ENCODE peak calls at places on chromosomes 2 and 18, in six cellular contexts. One of them, this sample, is unnamed.
A peak's percentile ranks its signal among the peaks of the same experiment; 100 is the strongest.

GRCh38 chr2:85751300-85751575 is 2.6 kb upstream of the ATOH8 start:
- DNase-seq in prostate gland: no peak
- DNase-seq in GM23338: no peak
- DNase-seq in SK-N-MC: no peak
- DNase-seq in breast epithelium: no peak
- DNase-seq in suprapubic skin: no peak
- DNase-seq in this sample: no peak

GRCh38 chr2:165718811-165719210 is 75.2 kb downstream of the GALNT3 start:
- DNase-seq in prostate gland: no peak
- DNase-seq in GM23338: no peak
- DNase-seq in SK-N-MC: no peak
- DNase-seq in breast epithelium: no peak
- DNase-seq in suprapubic skin: no peak
- DNase-seq in this sample: no peak

GRCh38 chr2:129777757-129778607 is 201.5 kb upstream of the RAB6C start:
- DNase-seq in prostate gland: no peak
- DNase-seq in GM23338: no peak
- DNase-seq in SK-N-MC: no peak
- DNase-seq in breast epithelium: no peak
- DNase-seq in suprapubic skin: no peak
- DNase-seq in this sample: no peak

GRCh38 chr2:218429951-218430692 is 11.2 kb downstream of the VIL1 start:
- DNase-seq in prostate gland: no peak
- DNase-seq in GM23338: no peak
- DNase-seq in SK-N-MC: no peak
- DNase-seq in breast epithelium: no peak
- DNase-seq in suprapubic skin: no peak
- DNase-seq in this sample: no peak

GRCh38 chr2:237299897-237300296 is 114.1 kb downstream of the COL6A3 start:
- DNase-seq in prostate gland: no peak
- DNase-seq in GM23338: no peak
- DNase-seq in SK-N-MC: no peak
- DNase-seq in breast epithelium: no peak
- DNase-seq in suprapubic skin: no peak
- DNase-seq in this sample: no peak

GRCh38 chr2:18362696-18363095 is 197.8 kb downstream of the RDH14 start:
- DNase-seq in prostate gland: no peak
- DNase-seq in GM23338: no peak
- DNase-seq in SK-N-MC: no peak
- DNase-seq in breast epithelium: no peak
- DNase-seq in suprapubic skin: no peak
- DNase-seq in this sample: no peak

GRCh38 chr18:41761329-41762028 is 193.6 kb upstream of the PIK3C3 start:
- DNase-seq in prostate gland: no peak
- DNase-seq in GM23338: no peak
- DNase-seq in SK-N-MC: no peak
- DNase-seq in breast epithelium: no peak
- DNase-seq in suprapubic skin: no peak
- DNase-seq in this sample: no peak

GRCh38 chr2:175552902-175553301 is 371.4 kb upstream of the ATP5MC3 start:
- DNase-seq in prostate gland: no peak
- DNase-seq in GM23338: no peak
- DNase-seq in SK-N-MC: no peak
- DNase-seq in breast epithelium: no peak
- DNase-seq in suprapubic skin: no peak
- DNase-seq in this sample: no peak

GRCh38 chr2:27211241-27211942 is 449 bp upstream of the ATRAID start:
- DNase-seq in prostate gland: no peak
- DNase-seq in GM23338: peak; percentile 83
- DNase-seq in SK-N-MC: no peak
- DNase-seq in breast epithelium: peak; percentile 77
- DNase-seq in suprapubic skin: no peak
- DNase-seq in this sample: peak; percentile 76

GRCh38 chr2:41602351-41602750 is 445.5 kb upstream of the PKDCC start:
- DNase-seq in prostate gland: no peak
- DNase-seq in GM23338: no peak
- DNase-seq in SK-N-MC: no peak
- DNase-seq in breast epithelium: no peak
- DNase-seq in suprapubic skin: no peak
- DNase-seq in this sample: no peak

GRCh38 chr18:48612511-48612910 is 73.7 kb downstream of the CTIF start:
- DNase-seq in prostate gland: no peak
- DNase-seq in GM23338: no peak
- DNase-seq in SK-N-MC: no peak
- DNase-seq in breast epithelium: no peak
- DNase-seq in suprapubic skin: no peak
- DNase-seq in this sample: no peak

GRCh38 chr2:173184031-173185004 is 108.7 kb downstream of the MAP3K20 start:
- DNase-seq in prostate gland: no peak
- DNase-seq in GM23338: peak; percentile 74
- DNase-seq in SK-N-MC: no peak
- DNase-seq in breast epithelium: no peak
- DNase-seq in suprapubic skin: peak; percentile 66
- DNase-seq in this sample: no peak

GRCh38 chr18:51520676-51521180 is 323.2 kb upstream of the MEX3C start:
- DNase-seq in prostate gland: no peak
- DNase-seq in GM23338: no peak
- DNase-seq in SK-N-MC: no peak
- DNase-seq in breast epithelium: no peak
- DNase-seq in suprapubic skin: no peak
- DNase-seq in this sample: no peak

GRCh38 chr18:2406544-2406943 is 164.8 kb downstream of the METTL4 start:
- DNase-seq in prostate gland: no peak
- DNase-seq in GM23338: no peak
- DNase-seq in SK-N-MC: no peak
- DNase-seq in breast epithelium: no peak
- DNase-seq in suprapubic skin: no peak
- DNase-seq in this sample: no peak

GRCh38 chr2:156947261-156947660 is 310.2 kb upstream of the GALNT5 start:
- DNase-seq in prostate gland: no peak
- DNase-seq in GM23338: no peak
- DNase-seq in SK-N-MC: no peak
- DNase-seq in breast epithelium: no peak
- DNase-seq in suprapubic skin: no peak
- DNase-seq in this sample: no peak

GRCh38 chr2:55500025-55500424 is 19.5 kb upstream of the CFAP36 start:
- DNase-seq in prostate gland: no peak
- DNase-seq in GM23338: no peak
- DNase-seq in SK-N-MC: no peak
- DNase-seq in breast epithelium: no peak
- DNase-seq in suprapubic skin: no peak
- DNase-seq in this sample: no peak

DNA sequence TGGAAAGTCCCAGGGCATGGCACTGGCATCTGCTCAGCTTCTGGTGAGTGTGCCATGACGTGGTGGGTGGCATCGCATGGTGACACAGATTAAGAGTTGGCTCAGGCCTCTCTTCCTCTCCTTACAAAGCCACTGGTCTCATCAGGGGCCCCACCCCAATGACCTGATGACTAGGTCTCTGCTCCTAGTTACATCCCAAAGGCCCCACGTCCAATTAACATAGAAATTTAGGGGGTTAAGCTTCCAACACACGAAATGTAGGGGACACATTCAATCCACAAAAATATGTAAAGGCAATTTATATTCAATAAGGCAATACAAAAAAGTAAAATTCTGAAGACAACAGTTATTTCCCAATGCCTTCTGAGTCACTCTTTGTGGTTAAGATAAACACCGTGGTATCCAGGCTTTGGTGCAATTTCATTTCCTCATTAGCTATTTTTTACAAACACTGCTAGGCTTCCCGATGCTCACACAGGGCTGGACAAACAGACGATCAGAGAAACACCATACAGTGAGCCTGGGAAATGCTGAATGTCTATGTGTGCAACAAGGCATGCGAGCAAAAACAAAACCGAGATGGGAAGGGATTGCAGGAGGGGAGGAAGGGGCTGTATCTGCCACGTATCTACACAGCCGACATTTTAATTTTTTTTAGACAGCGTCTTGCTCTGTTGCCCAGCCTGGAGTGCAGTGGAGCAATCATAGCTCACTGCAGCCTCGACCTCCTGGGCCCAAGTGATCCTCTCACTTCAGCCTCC is 67.2 kb downstream of the MBP start:
- DNase-seq in prostate gland: no peak
- DNase-seq in GM23338: no peak
- DNase-seq in SK-N-MC: no peak
- DNase-seq in breast epithelium: peak; percentile 39
- DNase-seq in suprapubic skin: no peak
- DNase-seq in this sample: peak; percentile 98
- TF ChIP-seq POLR2AphosphoS5 in prostate gland: peak; percentile 19
- TF ChIP-seq POLR2AphosphoS5 in GM23338: no peak
- TF ChIP-seq POLR2AphosphoS5 in SK-N-MC: no peak
- TF ChIP-seq POLR2AphosphoS5 in breast epithelium: peak; percentile 13
- TF ChIP-seq POLR2AphosphoS5 in suprapubic skin: peak; percentile 11
- TF ChIP-seq POLR2AphosphoS5 in this sample: peak; percentile 87

GRCh38 chr2:127634626-127635379 is 11.2 kb upstream of the GPR17 start:
- DNase-seq in prostate gland: no peak
- DNase-seq in GM23338: no peak
- DNase-seq in SK-N-MC: no peak
- DNase-seq in breast epithelium: no peak
- DNase-seq in suprapubic skin: no peak
- DNase-seq in this sample: no peak

GRCh38 chr2:127632592-127633489 is 13.1 kb upstream of the GPR17 start:
- DNase-seq in prostate gland: no peak
- DNase-seq in GM23338: no peak
- DNase-seq in SK-N-MC: no peak
- DNase-seq in breast epithelium: no peak
- DNase-seq in suprapubic skin: no peak
- DNase-seq in this sample: peak; percentile 58

GRCh38 chr2:127631997-127632581 is 13.9 kb upstream of the GPR17 start:
- DNase-seq in prostate gland: no peak
- DNase-seq in GM23338: no peak
- DNase-seq in SK-N-MC: no peak
- DNase-seq in breast epithelium: no peak
- DNase-seq in suprapubic skin: no peak
- DNase-seq in this sample: no peak

GRCh38 chr2:127634066-127634617 is 11.8 kb upstream of the GPR17 start:
- DNase-seq in prostate gland: no peak
- DNase-seq in GM23338: no peak
- DNase-seq in SK-N-MC: no peak
- DNase-seq in breast epithelium: no peak
- DNase-seq in suprapubic skin: no peak
- DNase-seq in this sample: no peak

DNA sequence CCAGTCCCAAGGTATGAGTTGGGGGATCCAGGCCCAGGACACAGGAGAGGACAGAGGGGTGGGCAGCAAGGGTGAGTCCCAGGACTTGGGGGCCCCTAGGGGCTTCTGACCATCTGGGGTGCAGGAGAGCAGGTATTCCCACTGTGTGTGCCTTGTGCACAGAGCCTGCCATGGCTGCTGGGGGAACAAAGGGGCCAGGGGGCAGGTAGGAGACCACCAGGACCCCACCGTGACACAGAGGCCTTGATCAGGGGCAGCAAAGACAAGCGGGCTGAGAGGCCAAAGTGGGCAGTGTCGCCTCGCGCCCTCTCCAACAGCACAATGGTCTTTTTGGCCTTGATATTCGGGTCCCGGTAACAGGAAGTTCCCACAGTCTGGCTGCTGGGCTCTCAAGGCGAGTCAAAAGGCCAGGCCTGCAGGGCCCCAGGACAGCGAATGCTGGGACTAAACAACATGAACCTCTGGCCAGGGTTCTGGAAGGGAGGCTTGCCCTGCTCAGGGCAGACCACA is 12.3 kb upstream of the GPR17 start:
- DNase-seq in prostate gland: no peak
- DNase-seq in GM23338: no peak
- DNase-seq in SK-N-MC: no peak
- DNase-seq in breast epithelium: no peak
- DNase-seq in suprapubic skin: no peak
- DNase-seq in this sample: peak; percentile 21
- H3K4me3 ChIP-seq in prostate gland: no peak overlapping the region
- H3K4me3 ChIP-seq in GM23338: no peak overlapping the region
- H3K4me3 ChIP-seq in SK-N-MC: no peak overlapping the region
- H3K4me3 ChIP-seq in breast epithelium: no peak overlapping the region
- H3K4me3 ChIP-seq in suprapubic skin: no peak overlapping the region
- H3K4me3 ChIP-seq in this sample: no peak overlapping the region

DNA sequence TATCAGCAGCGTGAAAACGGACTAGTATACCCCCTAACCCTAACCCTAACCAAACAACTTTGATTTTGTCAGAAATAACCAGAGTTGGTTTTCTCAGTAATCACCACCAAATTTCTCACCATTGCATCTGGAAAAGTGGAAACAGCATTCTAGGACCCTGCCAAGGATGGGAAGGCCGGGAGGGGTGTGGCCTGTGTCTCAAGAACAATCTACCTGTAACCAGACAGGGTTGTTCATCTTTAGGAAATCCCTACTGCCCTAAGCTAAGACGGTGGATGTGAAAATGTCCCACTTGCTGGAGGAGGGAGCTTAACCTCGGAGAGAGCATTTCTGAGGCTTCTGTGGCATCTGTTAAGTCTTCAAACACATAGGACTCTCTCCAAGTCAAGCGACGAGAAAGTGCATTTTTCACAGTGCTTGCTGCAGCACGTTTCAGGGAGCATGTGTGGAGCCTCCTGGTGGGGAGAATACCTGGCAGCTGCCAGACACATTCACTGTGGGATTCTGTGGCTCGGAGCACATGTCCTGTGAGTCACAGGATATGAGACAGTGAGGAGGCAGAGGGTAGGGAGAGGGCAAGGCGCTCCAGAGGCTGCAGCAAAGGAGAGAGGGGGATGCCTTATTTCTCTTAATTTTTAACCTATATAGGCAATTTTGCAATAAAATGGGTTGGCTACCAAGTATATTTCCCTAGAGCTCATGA is 207.5 kb downstream of the SPP2 start:
- DNase-seq in prostate gland: peak; percentile 82
- DNase-seq in GM23338: peak; percentile 67
- DNase-seq in SK-N-MC: no peak
- DNase-seq in breast epithelium: peak; percentile 91
- DNase-seq in suprapubic skin: peak; percentile 81
- DNase-seq in this sample: no peak
- TF ChIP-seq POLR2AphosphoS5 in prostate gland: peak; percentile 78
- TF ChIP-seq POLR2AphosphoS5 in GM23338: no peak
- TF ChIP-seq POLR2AphosphoS5 in SK-N-MC: no peak
- TF ChIP-seq POLR2AphosphoS5 in breast epithelium: peak; percentile 72
- TF ChIP-seq POLR2AphosphoS5 in suprapubic skin: peak; percentile 83
- TF ChIP-seq POLR2AphosphoS5 in this sample: no peak

GRCh38 chr2:5982911-5983310 is 290.7 kb downstream of the SOX11 start:
- DNase-seq in prostate gland: no peak
- DNase-seq in GM23338: no peak
- DNase-seq in SK-N-MC: no peak
- DNase-seq in breast epithelium: no peak
- DNase-seq in suprapubic skin: no peak
- DNase-seq in this sample: no peak
- H3K4me3 ChIP-seq in prostate gland: no peak overlapping the region
- H3K4me3 ChIP-seq in GM23338: no peak overlapping the region
- H3K4me3 ChIP-seq in SK-N-MC: no peak overlapping the region
- H3K4me3 ChIP-seq in breast epithelium: no peak overlapping the region
- H3K4me3 ChIP-seq in suprapubic skin: no peak overlapping the region
- H3K4me3 ChIP-seq in this sample: no peak overlapping the region

This sample was measured in HL-60.